ENCODE peak calls at places on chromosomes 4 and X, in seven cellular contexts. G is NCI-H524, F is NCI-H2081, H is coronary artery, O is AG08395, E is amniotic epithelial cell, P is activated T-cell treated with anti-CD3 and anti-CD28 coated beads for 1 hour. X is an unnamed sample.

GRCh38 chrX:119549327-119550016 is 15.7 kb downstream of the STEEP1 start:
- DNase-seq in G (peak), F (no peak), H (no peak), O (no peak), E (no peak), P (no peak), X (no peak)

GRCh38 chr4:26217961-26218676 is 102.7 kb upstream of the RBPJ start:
- DNase-seq in G (no peak), F (no peak), H (no peak), O (peak), E (peak), P (no peak), X (peak)

GRCh38 chr4:8198906-8199593 is at the start of gene SH3TC1:
- DNase-seq in G (no peak), F (peak), H (no peak), O (peak), E (peak), P (peak), X (peak)

GRCh38 chr4:23654791-23655190 is 235.1 kb downstream of the PPARGC1A start:
- DNase-seq in G (no peak), F (no peak), H (no peak), O (no peak), E (no peak), P (no peak), X (no peak)

GRCh38 chr4:137621056-137621455 is 88.8 kb upstream of the PCDH18 start:
- DNase-seq in G (peak), F (no peak), H (no peak), O (no peak), E (no peak), P (no peak), X (no peak)

GRCh38 chr4:145557720-145558119 is 61.5 kb upstream of the MMAA start:
- DNase-seq in G (peak), F (peak), H (no peak), O (peak), E (peak), P (peak), X (peak)

GRCh38 chr4:149031399-149031798 is 589.2 kb upstream of the NR3C2 start:
- DNase-seq in G (no peak), F (no peak), H (no peak), O (peak), E (peak), P (no peak), X (no peak)

GRCh38 chr4:122458625-122459024 is 2.1 kb upstream of the IL2 start:
- DNase-seq in G (no peak), F (no peak), H (no peak), O (peak), E (peak), P (no peak), X (no peak)

GRCh38 chr4:3501825-3502425 is 30.3 kb downstream of the LRPAP1 start:
- DNase-seq in G (no peak), F (no peak), H (no peak), O (no peak), E (no peak), P (no peak), X (no peak)

GRCh38 chr4:169337510-169337909 is 66.8 kb upstream of the SH3RF1 start:
- DNase-seq in G (no peak), F (no peak), H (no peak), O (peak), E (peak), P (no peak), X (no peak)

GRCh38 chrX:109839694-109840358 is 106.8 kb upstream of the ACSL4 start:
- DNase-seq in G (no peak), F (no peak), H (no peak), O (peak), E (peak), P (no peak), X (no peak)

GRCh38 chrX:11787564-11787963 is 29.5 kb downstream of the MSL3 start:
- DNase-seq in G (peak), F (no peak), H (no peak), O (peak), E (peak), P (peak), X (peak)

GRCh38 chrX:54530358-54530900 is 410 bp downstream of the GNL3L start:
- DNase-seq in G (no peak), F (no peak), H (no peak), O (no peak), E (no peak), P (no peak), X (no peak)

GRCh38 chr4:142719854-142720541 is 126.1 kb downstream of the INPP4B start:
- DNase-seq in G (peak), F (peak), H (no peak), O (peak), E (peak), P (no peak), X (no peak)

GRCh38 chr4:147550626-147551250 is 66.5 kb upstream of the TMEM184C start:
- DNase-seq in G (peak), F (no peak), H (no peak), O (peak), E (peak), P (no peak), X (no peak)

GRCh38 chr4:140057693-140058092 is 96.3 kb downstream of the MAML3 start:
- DNase-seq in G (no peak), F (no peak), H (no peak), O (no peak), E (no peak), P (no peak), X (no peak)

GRCh38 chr4:7803992-7804758 is 135.5 kb downstream of the AFAP1 start:
- DNase-seq in G (peak), F (peak), H (peak), O (peak), E (peak), P (peak), X (peak)

GRCh38 chrX:115268421-115268820 is 21.1 kb upstream of the LUZP4 start:
- DNase-seq in G (peak), F (peak), H (no peak), O (no peak), E (no peak), P (no peak), X (no peak)

GRCh38 chr4:14918336-14918735 is 83.9 kb upstream of the CPEB2 start:
- DNase-seq in G (no peak), F (no peak), H (no peak), O (no peak), E (no peak), P (no peak), X (no peak)

GRCh38 chrX:41145920-41146608 is 60.8 kb downstream of the USP9X start:
- DNase-seq in G (no peak), F (no peak), H (no peak), O (peak), E (peak), P (no peak), X (no peak)

GRCh38 chr4:11424000-11424399 is 4.7 kb downstream of the HS3ST1 start:
- DNase-seq in G (peak), F (peak), H (no peak), O (no peak), E (peak), P (no peak), X (peak)

GRCh38 chr4:107248571-107248970 is 212.5 kb upstream of the DKK2 start:
- DNase-seq in G (no peak), F (no peak), H (no peak), O (no peak), E (peak), P (no peak), X (no peak)

GRCh38 chrX:63012574-63012973 is 338.6 kb downstream of the SPIN4 start:
- DNase-seq in G (peak), F (no peak), H (no peak), O (no peak), E (no peak), P (no peak), X (no peak)

GRCh38 chr4:25830545-25830944 is 32.2 kb downstream of the SEL1L3 start:
- DNase-seq in G (no peak), F (no peak), H (no peak), O (no peak), E (no peak), P (no peak), X (no peak)

GRCh38 chr4:147425019-147425418 is 55.9 kb upstream of the EDNRA start:
- DNase-seq in G (no peak), F (no peak), H (no peak), O (no peak), E (peak), P (no peak), X (no peak)

GRCh38 chrX:13898084-13898483 is 81.2 kb upstream of the GPM6B start:
- DNase-seq in G (peak), F (no peak), H (no peak), O (no peak), E (peak), P (no peak), X (no peak)

GRCh38 chrX:1452497-1453389 is at the start of gene ASMTL:
- DNase-seq in G (no peak), F (no peak), H (peak), O (peak), E (peak), P (peak), X (peak)

X was measured in memory B cell.